ENCODE peak calls at places on chromosome 19, in nine cellular contexts. I is lower leg skin, W is memory B cell, G is SK-N-MC, M is caudate nucleus, Q is frontal cortex, F is transverse colon, E is H1, R is uterus. S is an unnamed sample.

GRCh38 chr19:41288898-41289505 is 21.0 kb upstream of the CCDC97 start:
- DNase-seq in R (no peak), W (no peak), Q (no peak), M (no peak), G (no peak), F (no peak), I (no peak), E (no peak), S (no peak)

GRCh38 chr19:31276831-31277230 is 72.4 kb downstream of the TSHZ3 start:
- DNase-seq in F (no peak), E (no peak), Q (no peak), R (no peak), W (no peak), G (no peak), M (no peak), I (no peak), S (no peak)

GRCh38 chr19:16301999-16302694 is 22.5 kb upstream of the KLF2 start:
- DNase-seq in F (no peak), E (no peak), G (no peak), M (no peak), W (no peak), Q (no peak), R (no peak), I (no peak), S (no peak)

GRCh38 chr19:19101540-19101939 is 36.7 kb downstream of the TMEM161A start:
- DNase-seq in Q (no peak), W (no peak), M (no peak), G (no peak), F (no peak), E (no peak), R (no peak), I (no peak), S (no peak)

GRCh38 chr19:35266149-35266903 is 2.4 kb upstream of the USF2 start:
- DNase-seq in G (no peak), E (no peak), R (peak; percentile 19), M (no peak), W (no peak), I (no peak), Q (no peak), F (peak; percentile 8), S (no peak)

GRCh38 chr19:53906211-53907192 is 2.6 kb upstream of the CACNG7 start:
- DNase-seq in M (no peak), G (no peak), E (peak; percentile 97), R (no peak), F (peak; percentile 36), I (no peak), W (peak; percentile 50), Q (peak; percentile 79), S (peak; percentile 77)

GRCh38 chr19:3082331-3082730 is 11.8 kb upstream of the GNA11 start:
- DNase-seq in G (no peak), I (no peak), W (no peak), M (no peak), E (no peak), F (no peak), Q (no peak), R (no peak), S (no peak)

GRCh38 chr19:48718711-48719231 is 754 bp downstream of the MAMSTR start:
- DNase-seq in G (no peak), R (no peak), Q (no peak), E (no peak), M (no peak), I (no peak), W (no peak), F (no peak), S (no peak)

GRCh38 chr19:19655051-19655594 is 8.4 kb downstream of the ATP13A1 start:
- DNase-seq in G (no peak), W (no peak), R (no peak), E (no peak), I (no peak), M (no peak), Q (no peak), F (no peak), S (no peak)

GRCh38 chr19:40363128-40363527 is 14.6 kb downstream of the PLD3 start:
- DNase-seq in G (no peak), F (no peak), E (no peak), R (no peak), I (no peak), W (no peak), Q (no peak), M (no peak), S (no peak)

GRCh38 chr19:15452111-15453047 is 2.6 kb upstream of the WIZ start:
- DNase-seq in M (no peak), R (peak; percentile 94), G (no peak), W (no peak), E (peak; percentile 98), F (peak; percentile 89), Q (peak; percentile 91), I (peak; percentile 80), S (no peak)

GRCh38 chr19:54096642-54097106 is 3.9 kb downstream of the OSCAR start:
- DNase-seq in E (peak; percentile 62), I (peak; percentile 24), Q (no peak), W (no peak), G (no peak), F (peak; percentile 42), M (no peak), R (no peak), S (no peak)

GRCh38 chr19:33259532-33259931 is 33.9 kb upstream of the SLC7A10 start:
- DNase-seq in M (no peak), W (no peak), Q (no peak), E (no peak), F (no peak), G (no peak), R (no peak), I (no peak), S (no peak)

GRCh38 chr19:35557539-35558399 is 5.7 kb downstream of the ATP4A start:
- DNase-seq in F (peak; percentile 50), M (no peak), Q (peak; percentile 59), W (no peak), G (no peak), I (no peak), R (no peak), E (peak; percentile 99), S (peak; percentile 85)

GRCh38 chr19:6718741-6719539 is 1.5 kb downstream of the C3 start:
- DNase-seq in I (no peak), G (no peak), R (no peak), M (no peak), F (no peak), Q (no peak), W (peak; percentile 28), E (no peak), S (no peak)

GRCh38 chr19:18165794-18166544 is 7.6 kb upstream of the IFI30 start:
- DNase-seq in G (no peak), F (no peak), W (no peak), M (no peak), E (no peak), R (no peak), I (no peak), Q (no peak), S (no peak)

GRCh38 chr19:5253403-5254110 is 87.1 kb downstream of the PTPRS start:
- DNase-seq in R (no peak), E (no peak), F (no peak), I (no peak), Q (no peak), M (no peak), G (no peak), W (no peak), S (peak; percentile 17)

GRCh38 chr19:42531313-42531712 is 3.0 kb upstream of the CEACAM1 start:
- DNase-seq in I (no peak), Q (no peak), E (peak; percentile 38), R (no peak), G (no peak), W (no peak), M (no peak), F (no peak), S (no peak)

GRCh38 chr19:10712041-10712440 is 5.8 kb upstream of the DNM2 start:
- DNase-seq in R (no peak), I (no peak), G (no peak), M (no peak), F (peak; percentile 44), W (no peak), E (peak; percentile 66), Q (no peak), S (no peak)

GRCh38 chr19:398719-399118 is 10.2 kb downstream of the C2CD4C start:
- DNase-seq in I (no peak), W (no peak), Q (no peak), R (peak; percentile 9), G (no peak), E (no peak), M (no peak), F (no peak), S (no peak)

GRCh38 chr19:535017-535835 is 3.7 kb downstream of the CDC34 start:
- DNase-seq in M (no peak), Q (no peak), E (no peak), G (no peak), I (no peak), R (no peak), W (no peak), F (peak; percentile 16), S (peak; percentile 64)

GRCh38 chr19:39433480-39434079 is 2.2 kb downstream of the RPS16 start:
- DNase-seq in W (no peak), G (no peak), M (no peak), E (no peak), R (no peak), I (no peak), Q (no peak), F (no peak), S (no peak)

GRCh38 chr19:11530432-11530831 is 1.5 kb upstream of the ECSIT start:
- DNase-seq in I (peak; percentile 50), Q (peak; percentile 84), M (peak; percentile 86), R (peak; percentile 79), F (peak; percentile 80), W (no peak), G (no peak), E (peak; percentile 83), S (peak; percentile 96)

GRCh38 chr19:4707956-4708650 is 15.5 kb downstream of the DPP9 start:
- DNase-seq in R (peak; percentile 53), M (no peak), G (no peak), E (no peak), F (peak; percentile 36), I (no peak), Q (no peak), W (no peak), S (no peak)

GRCh38 chr19:32041681-32042292 is 303.6 kb upstream of the ZNF507 start:
- DNase-seq in M (no peak), E (peak; percentile 59), I (no peak), G (peak; percentile 72), W (no peak), F (peak; percentile 40), R (peak; percentile 46), Q (peak; percentile 55), S (peak; percentile 3)

GRCh38 chr19:31303262-31303815 is 45.9 kb downstream of the TSHZ3 start:
- DNase-seq in E (no peak), F (no peak), G (no peak), R (no peak), I (no peak), M (no peak), W (no peak), Q (no peak), S (no peak)

GRCh38 chr19:11410682-11411081 is 8.4 kb downstream of the RGL3 start:
- DNase-seq in M (no peak), R (no peak), E (no peak), W (no peak), G (no peak), F (no peak), Q (no peak), I (no peak), S (no peak)

GRCh38 chr19:55166530-55167268 is at the start of gene DNAAF3:
- DNase-seq in E (peak; percentile 98), M (peak; percentile 85), W (no peak), Q (peak; percentile 98), R (peak; percentile 90), F (peak; percentile 93), G (peak; percentile 97), I (peak; percentile 89), S (peak; percentile 76)

GRCh38 chr19:4267901-4268815 is 10.9 kb upstream of the SHD start:
- DNase-seq in M (no peak), Q (no peak), R (no peak), F (peak; percentile 78), W (no peak), I (no peak), G (no peak), E (no peak), S (no peak)

GRCh38 chr19:18128044-18128443 is 24.9 kb upstream of the PIK3R2 start:
- DNase-seq in F (no peak), E (no peak), I (no peak), W (no peak), Q (no peak), G (no peak), R (no peak), M (no peak), S (no peak)

GRCh38 chr19:47421844-47422395 is 2.6 kb upstream of the MEIS3 start:
- DNase-seq in Q (no peak), F (no peak), R (peak; percentile 76), M (no peak), E (no peak), W (no peak), I (no peak), G (no peak), S (no peak)

S was measured in cerebellum.